ENCODE peak calls at places on chromosomes 6 and 20, in six cellular contexts. R is Jurkat, Clone E6-1; O is epithelial cell of esophagus; H is NCI-H510A; W is naive B cell; Q is BJ. F is an unnamed sample.

GRCh38 chr20:58868795-58869194 is 16.3 kb downstream of the GNAS start:
- DNase-seq in W (no peak), Q (no peak), R (no peak), O (peak), H (no peak), F (no peak)

GRCh38 chr6:90062051-90062450 is 167.8 kb downstream of the GJA10 start:
- DNase-seq in O (peak), R (no peak), H (no peak), W (no peak), Q (no peak), F (no peak)

GRCh38 chr20:12989586-12989985 is 19.2 kb upstream of the SPTLC3 start:
- DNase-seq in W (no peak), Q (no peak), R (no peak), O (no peak), H (no peak), F (no peak)

GRCh38 chr6:64486952-64487351 is 851.4 kb downstream of the PHF3 start:
- DNase-seq in H (no peak), Q (no peak), R (no peak), O (no peak), W (no peak), F (no peak)

GRCh38 chr20:55173601-55174000 is 698.2 kb downstream of the DOK5 start:
- DNase-seq in W (no peak), O (no peak), Q (no peak), H (no peak), R (no peak), F (no peak)

GRCh38 chr20:37680420-37680819 is 13.4 kb upstream of the CTNNBL1 start:
- DNase-seq in O (peak), Q (no peak), W (no peak), H (no peak), R (no peak), F (no peak)

GRCh38 chr6:136524339-136524935 is 25.8 kb downstream of the MAP7 start:
- DNase-seq in H (no peak), O (no peak), W (no peak), R (no peak), Q (no peak), F (no peak)

GRCh38 chr6:82484001-82484400 is 120.4 kb downstream of the TPBG start:
- DNase-seq in W (no peak), Q (no peak), R (no peak), O (peak), H (no peak), F (no peak)

GRCh38 chr6:150263765-150264415 is 104.9 kb upstream of the IYD start:
- DNase-seq in R (peak), H (no peak), Q (no peak), W (no peak), O (no peak), F (no peak)

GRCh38 chr6:713351-713750 is 20.4 kb upstream of the EXOC2 start:
- DNase-seq in O (no peak), W (no peak), H (no peak), R (no peak), Q (no peak), F (no peak)

GRCh38 chr6:31884528-31885035 is 5.8 kb upstream of the SLC44A4 start:
- DNase-seq in R (no peak), Q (no peak), O (no peak), W (no peak), H (no peak), F (no peak)

GRCh38 chr6:166908812-166909211 is 47.5 kb downstream of the RNASET2 start:
- DNase-seq in R (no peak), Q (no peak), W (no peak), H (no peak), O (no peak), F (no peak)

GRCh38 chr6:12245360-12245759 is 44.8 kb upstream of the EDN1 start:
- DNase-seq in H (no peak), O (no peak), W (no peak), Q (no peak), R (no peak), F (no peak)

GRCh38 chr6:169803291-169803811 is 51.9 kb downstream of the ERMARD start:
- DNase-seq in R (peak), W (no peak), H (no peak), Q (no peak), O (no peak), F (no peak)

GRCh38 chr6:44260011-44260410 is 2.7 kb upstream of the SLC35B2 start:
- DNase-seq in Q (no peak), O (no peak), H (no peak), W (no peak), R (no peak), F (no peak)

GRCh38 chr6:28758818-28759235 is 165.0 kb downstream of the TRIM27 start:
- DNase-seq in H (no peak), O (no peak), Q (no peak), W (no peak), R (no peak), F (no peak)

GRCh38 chr20:34083137-34083536 is 28.9 kb downstream of the EIF2S2 start:
- DNase-seq in R (no peak), O (peak), H (no peak), W (no peak), Q (no peak), F (peak)

GRCh38 chr20:61734733-61735502 is 330.8 kb downstream of the TAF4 start:
- DNase-seq in Q (no peak), W (no peak), H (no peak), R (no peak), O (no peak), F (no peak)

GRCh38 chr6:43702522-43703440 is 15.2 kb upstream of the MRPS18A start:
- DNase-seq in H (peak), R (no peak), Q (peak), W (peak), O (peak), F (peak)

GRCh38 chr20:58129736-58130135 is 98.7 kb downstream of the ANKRD60 start:
- DNase-seq in W (no peak), R (no peak), H (no peak), O (no peak), Q (no peak), F (peak)

F was measured in right atrium auricular region.